ENCODE peak calls at places on chromosome 16, in seven cellular contexts. One of them, this sample, is unnamed.

GRCh38 chr16:72554935-72555334 is 383.0 kb upstream of the PMFBP1 start:
- DNase-seq in GM13976: no peak
- DNase-seq in IMR-90: peak
- DNase-seq in fibroblast of the aortic adventitia: no peak
- DNase-seq in neural crest cell: no peak
- DNase-seq in AG04449: no peak
- DNase-seq in choroid plexus epithelial cell: peak
- DNase-seq in this sample: no peak

GRCh38 chr16:55836158-55836611 is 3.3 kb upstream of the CES1 start:
- DNase-seq in GM13976: no peak
- DNase-seq in IMR-90: no peak
- DNase-seq in fibroblast of the aortic adventitia: peak
- DNase-seq in neural crest cell: no peak
- DNase-seq in AG04449: no peak
- DNase-seq in choroid plexus epithelial cell: no peak
- DNase-seq in this sample: no peak

GRCh38 chr16:57809843-57810196 is 7.5 kb upstream of the KIFC3 start:
- DNase-seq in GM13976: no peak
- DNase-seq in IMR-90: no peak
- DNase-seq in fibroblast of the aortic adventitia: no peak
- DNase-seq in neural crest cell: no peak
- DNase-seq in AG04449: no peak
- DNase-seq in choroid plexus epithelial cell: no peak
- DNase-seq in this sample: no peak

GRCh38 chr16:77738706-77739105 is 16.4 kb downstream of the NUDT7 start:
- DNase-seq in GM13976: no peak
- DNase-seq in IMR-90: no peak
- DNase-seq in fibroblast of the aortic adventitia: no peak
- DNase-seq in neural crest cell: no peak
- DNase-seq in AG04449: no peak
- DNase-seq in choroid plexus epithelial cell: no peak
- DNase-seq in this sample: no peak

GRCh38 chr16:85512716-85513115 is 100.4 kb upstream of the GSE1 start:
- DNase-seq in GM13976: no peak
- DNase-seq in IMR-90: peak
- DNase-seq in fibroblast of the aortic adventitia: no peak
- DNase-seq in neural crest cell: no peak
- DNase-seq in AG04449: no peak
- DNase-seq in choroid plexus epithelial cell: no peak
- DNase-seq in this sample: no peak

GRCh38 chr16:13612623-13613022 is 307.3 kb upstream of the ERCC4 start:
- DNase-seq in GM13976: no peak
- DNase-seq in IMR-90: no peak
- DNase-seq in fibroblast of the aortic adventitia: no peak
- DNase-seq in neural crest cell: no peak
- DNase-seq in AG04449: no peak
- DNase-seq in choroid plexus epithelial cell: no peak
- DNase-seq in this sample: no peak

GRCh38 chr16:8854298-8854948 is 14.4 kb downstream of the CARHSP1 start:
- DNase-seq in GM13976: no peak
- DNase-seq in IMR-90: no peak
- DNase-seq in fibroblast of the aortic adventitia: no peak
- DNase-seq in neural crest cell: no peak
- DNase-seq in AG04449: no peak
- DNase-seq in choroid plexus epithelial cell: no peak
- DNase-seq in this sample: no peak

GRCh38 chr16:79509221-79509631 is 91.3 kb downstream of the MAF start:
- DNase-seq in GM13976: no peak
- DNase-seq in IMR-90: no peak
- DNase-seq in fibroblast of the aortic adventitia: no peak
- DNase-seq in neural crest cell: no peak
- DNase-seq in AG04449: no peak
- DNase-seq in choroid plexus epithelial cell: no peak
- DNase-seq in this sample: no peak

GRCh38 chr16:84314373-84314772 is 19.7 kb downstream of the WFDC1 start:
- DNase-seq in GM13976: no peak
- DNase-seq in IMR-90: no peak
- DNase-seq in fibroblast of the aortic adventitia: no peak
- DNase-seq in neural crest cell: no peak
- DNase-seq in AG04449: no peak
- DNase-seq in choroid plexus epithelial cell: no peak
- DNase-seq in this sample: no peak

GRCh38 chr16:27431773-27432599 is 30.0 kb downstream of the IL21R start:
- DNase-seq in GM13976: peak
- DNase-seq in IMR-90: peak
- DNase-seq in fibroblast of the aortic adventitia: no peak
- DNase-seq in neural crest cell: no peak
- DNase-seq in AG04449: no peak
- DNase-seq in choroid plexus epithelial cell: peak
- DNase-seq in this sample: no peak

GRCh38 chr16:17633146-17633966 is 162.6 kb upstream of the XYLT1 start:
- DNase-seq in GM13976: no peak
- DNase-seq in IMR-90: no peak
- DNase-seq in fibroblast of the aortic adventitia: no peak
- DNase-seq in neural crest cell: no peak
- DNase-seq in AG04449: no peak
- DNase-seq in choroid plexus epithelial cell: no peak
- DNase-seq in this sample: no peak

GRCh38 chr16:85612191-85612800 is 826 bp upstream of the GSE1 start:
- DNase-seq in GM13976: peak
- DNase-seq in IMR-90: peak
- DNase-seq in fibroblast of the aortic adventitia: peak
- DNase-seq in neural crest cell: no peak
- DNase-seq in AG04449: peak
- DNase-seq in choroid plexus epithelial cell: peak
- DNase-seq in this sample: peak

GRCh38 chr16:85555549-85556455 is 57.3 kb upstream of the GSE1 start:
- DNase-seq in GM13976: no peak
- DNase-seq in IMR-90: no peak
- DNase-seq in fibroblast of the aortic adventitia: peak
- DNase-seq in neural crest cell: no peak
- DNase-seq in AG04449: no peak
- DNase-seq in choroid plexus epithelial cell: peak
- DNase-seq in this sample: peak

GRCh38 chr16:4081035-4081434 is 35.2 kb downstream of the ADCY9 start:
- DNase-seq in GM13976: no peak
- DNase-seq in IMR-90: no peak
- DNase-seq in fibroblast of the aortic adventitia: no peak
- DNase-seq in neural crest cell: no peak
- DNase-seq in AG04449: no peak
- DNase-seq in choroid plexus epithelial cell: no peak
- DNase-seq in this sample: no peak

GRCh38 chr16:55478827-55479559 is at the start of gene MMP2:
- DNase-seq in GM13976: no peak
- DNase-seq in IMR-90: peak
- DNase-seq in fibroblast of the aortic adventitia: peak
- DNase-seq in neural crest cell: peak
- DNase-seq in AG04449: no peak
- DNase-seq in choroid plexus epithelial cell: peak
- DNase-seq in this sample: no peak

GRCh38 chr16:12896562-12896961 is 4.8 kb upstream of the SHISA9 start:
- DNase-seq in GM13976: peak
- DNase-seq in IMR-90: no peak
- DNase-seq in fibroblast of the aortic adventitia: no peak
- DNase-seq in neural crest cell: peak
- DNase-seq in AG04449: no peak
- DNase-seq in choroid plexus epithelial cell: no peak
- DNase-seq in this sample: no peak

GRCh38 chr16:81514568-81515258 is 70.1 kb downstream of the CMIP start:
- DNase-seq in GM13976: no peak
- DNase-seq in IMR-90: no peak
- DNase-seq in fibroblast of the aortic adventitia: no peak
- DNase-seq in neural crest cell: no peak
- DNase-seq in AG04449: no peak
- DNase-seq in choroid plexus epithelial cell: no peak
- DNase-seq in this sample: no peak

GRCh38 chr16:86998196-86999001 is 318.8 kb downstream of the C16orf95 start:
- DNase-seq in GM13976: no peak
- DNase-seq in IMR-90: no peak
- DNase-seq in fibroblast of the aortic adventitia: no peak
- DNase-seq in neural crest cell: no peak
- DNase-seq in AG04449: no peak
- DNase-seq in choroid plexus epithelial cell: no peak
- DNase-seq in this sample: no peak

DNA sequence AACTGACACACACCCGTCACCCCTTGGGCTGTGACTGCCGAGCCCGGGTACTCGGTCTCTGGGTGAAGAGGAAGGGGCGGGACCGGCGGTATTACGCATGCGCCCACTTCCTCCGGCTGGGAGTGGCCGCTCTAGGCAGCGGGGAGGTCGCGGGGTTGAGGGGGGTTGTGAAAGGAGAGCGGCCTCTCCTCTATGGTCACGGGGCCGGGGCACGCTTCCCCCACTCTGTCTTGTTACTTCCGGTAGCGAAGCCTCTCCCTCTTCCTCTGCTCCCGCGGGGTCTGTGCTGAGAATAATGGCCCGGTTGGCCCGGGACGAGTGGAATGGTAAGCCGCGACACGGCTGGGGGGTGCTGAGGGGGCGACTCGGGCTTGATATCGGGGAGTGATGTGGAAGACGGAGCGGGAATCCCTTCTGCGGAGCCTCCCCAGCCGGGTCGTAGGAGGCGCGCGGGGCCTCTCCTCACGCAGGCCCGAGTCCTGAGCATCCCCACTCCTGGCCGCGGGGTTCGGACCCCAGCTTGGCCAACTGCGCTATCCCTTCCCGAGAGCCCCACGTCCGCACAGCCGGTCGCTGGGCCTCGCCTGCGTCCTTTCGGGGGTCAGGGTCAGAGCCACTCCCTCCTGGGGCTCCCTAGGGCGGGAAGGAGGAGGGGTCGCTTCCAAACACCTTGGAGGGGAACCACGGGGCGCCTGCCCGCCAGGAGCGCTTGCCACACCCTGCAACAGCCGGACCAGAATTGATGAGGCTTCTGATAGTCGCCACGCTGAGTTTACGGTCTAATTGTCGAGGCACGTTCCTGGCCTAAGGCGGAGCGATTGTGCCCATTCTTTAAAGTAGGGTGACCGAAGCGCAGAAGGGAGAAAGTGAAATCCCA is at the start of gene BFAR:
- DNase-seq in GM13976: peak
- DNase-seq in IMR-90: peak
- DNase-seq in fibroblast of the aortic adventitia: peak
- DNase-seq in neural crest cell: peak
- DNase-seq in AG04449: peak
- DNase-seq in choroid plexus epithelial cell: peak
- DNase-seq in this sample: peak
- TF ChIP-seq CTCF in GM13976: no peak
- TF ChIP-seq CTCF in IMR-90: no peak
- TF ChIP-seq CTCF in fibroblast of the aortic adventitia: no peak
- TF ChIP-seq CTCF in neural crest cell: no peak
- TF ChIP-seq CTCF in AG04449: no peak
- TF ChIP-seq CTCF in choroid plexus epithelial cell: no peak
- TF ChIP-seq CTCF in this sample: no peak

DNA sequence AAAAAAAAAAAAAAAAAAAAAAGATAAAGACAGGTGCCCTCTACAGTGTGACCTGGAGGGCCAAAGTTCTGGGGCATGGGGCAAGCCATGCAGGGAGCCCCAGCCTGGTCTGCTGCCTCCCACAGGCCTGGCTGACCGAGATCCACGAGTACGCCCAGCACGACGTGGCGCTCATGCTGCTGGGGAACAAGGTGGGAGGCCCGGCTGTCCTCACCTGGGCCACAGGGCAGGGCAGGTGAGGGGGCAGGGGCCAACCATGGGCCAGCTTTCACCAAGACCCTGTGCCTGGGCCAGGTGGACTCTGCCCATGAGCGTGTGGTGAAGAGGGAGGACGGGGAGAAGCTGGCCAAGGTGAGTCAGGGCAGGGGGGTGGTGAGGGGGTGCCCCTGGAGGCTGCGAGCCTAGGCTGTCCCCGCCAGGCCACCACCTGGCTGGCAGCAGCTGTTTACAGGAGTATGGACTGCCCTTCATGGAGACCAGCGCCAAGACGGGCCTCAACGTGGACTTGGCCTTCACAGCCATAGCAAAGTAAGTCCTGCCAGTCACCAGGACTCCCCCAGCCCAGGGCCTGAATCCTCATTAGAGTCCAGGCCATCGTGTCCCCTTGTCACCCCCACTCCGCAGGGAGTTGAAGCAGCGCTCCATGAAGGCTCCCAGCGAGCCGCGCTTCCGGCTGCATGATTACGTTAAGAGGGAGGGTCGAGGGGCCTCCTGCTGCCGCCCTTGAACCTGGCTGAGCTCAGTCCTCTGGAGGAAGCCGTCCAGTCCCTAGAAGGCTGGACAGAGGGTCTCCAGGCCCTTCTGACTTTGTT is 2.7 kb upstream of the TRAF7 start:
- DNase-seq in GM13976: no peak
- DNase-seq in IMR-90: no peak
- DNase-seq in fibroblast of the aortic adventitia: no peak
- DNase-seq in neural crest cell: no peak
- DNase-seq in AG04449: no peak
- DNase-seq in choroid plexus epithelial cell: no peak
- DNase-seq in this sample: no peak
- TF ChIP-seq CTCF in GM13976: peak
- TF ChIP-seq CTCF in IMR-90: no peak
- TF ChIP-seq CTCF in fibroblast of the aortic adventitia: no peak
- TF ChIP-seq CTCF in neural crest cell: no peak
- TF ChIP-seq CTCF in AG04449: no peak
- TF ChIP-seq CTCF in choroid plexus epithelial cell: peak
- TF ChIP-seq CTCF in this sample: peak

GRCh38 chr16:75322706-75323105 is 71.3 kb upstream of the BCAR1 start:
- DNase-seq in GM13976: no peak
- DNase-seq in IMR-90: peak
- DNase-seq in fibroblast of the aortic adventitia: peak
- DNase-seq in neural crest cell: no peak
- DNase-seq in AG04449: no peak
- DNase-seq in choroid plexus epithelial cell: peak
- DNase-seq in this sample: no peak

GRCh38 chr16:75318737-75319136 is 67.3 kb upstream of the BCAR1 start:
- DNase-seq in GM13976: no peak
- DNase-seq in IMR-90: no peak
- DNase-seq in fibroblast of the aortic adventitia: no peak
- DNase-seq in neural crest cell: no peak
- DNase-seq in AG04449: no peak
- DNase-seq in choroid plexus epithelial cell: no peak
- DNase-seq in this sample: no peak

GRCh38 chr16:75323198-75323597 is 71.8 kb upstream of the BCAR1 start:
- DNase-seq in GM13976: no peak
- DNase-seq in IMR-90: no peak
- DNase-seq in fibroblast of the aortic adventitia: no peak
- DNase-seq in neural crest cell: no peak
- DNase-seq in AG04449: no peak
- DNase-seq in choroid plexus epithelial cell: no peak
- DNase-seq in this sample: no peak

GRCh38 chr16:75319513-75320401 is 68.3 kb upstream of the BCAR1 start:
- DNase-seq in GM13976: peak
- DNase-seq in IMR-90: peak
- DNase-seq in fibroblast of the aortic adventitia: peak
- DNase-seq in neural crest cell: peak
- DNase-seq in AG04449: peak
- DNase-seq in choroid plexus epithelial cell: peak
- DNase-seq in this sample: peak

GRCh38 chr16:75320435-75320834 is 69.0 kb upstream of the BCAR1 start:
- DNase-seq in GM13976: peak
- DNase-seq in IMR-90: no peak
- DNase-seq in fibroblast of the aortic adventitia: no peak
- DNase-seq in neural crest cell: peak
- DNase-seq in AG04449: no peak
- DNase-seq in choroid plexus epithelial cell: peak
- DNase-seq in this sample: no peak
- TF ChIP-seq CTCF in GM13976: no peak
- TF ChIP-seq CTCF in IMR-90: no peak
- TF ChIP-seq CTCF in fibroblast of the aortic adventitia: no peak
- TF ChIP-seq CTCF in neural crest cell: no peak
- TF ChIP-seq CTCF in AG04449: no peak
- TF ChIP-seq CTCF in choroid plexus epithelial cell: no peak
- TF ChIP-seq CTCF in this sample: peak

GRCh38 chr16:29873319-29873718 is 10.3 kb upstream of the CDIPT start:
- DNase-seq in GM13976: no peak
- DNase-seq in IMR-90: no peak
- DNase-seq in fibroblast of the aortic adventitia: no peak
- DNase-seq in neural crest cell: no peak
- DNase-seq in AG04449: no peak
- DNase-seq in choroid plexus epithelial cell: no peak
- DNase-seq in this sample: no peak
- TF ChIP-seq CTCF in GM13976: no peak
- TF ChIP-seq CTCF in IMR-90: no peak
- TF ChIP-seq CTCF in fibroblast of the aortic adventitia: no peak
- TF ChIP-seq CTCF in neural crest cell: no peak
- TF ChIP-seq CTCF in AG04449: no peak
- TF ChIP-seq CTCF in choroid plexus epithelial cell: no peak
- TF ChIP-seq CTCF in this sample: no peak